ENCODE peak calls at places on chromosomes 1 and 21, in nine cellular contexts. K, O, S, D, Q, H, G, B and P are unnamed samples.
A peak's percentile ranks its signal among the peaks of the same experiment; 100 is the strongest.

GRCh38 chr1:201999625-202000238 is 10.7 kb upstream of the ELF3 start:
- DNase-seq in S (peak; percentile 53), B (peak; percentile 51), O (no peak), D (no peak), Q (no peak), K (peak; percentile 63), H (peak; percentile 47), G (peak; percentile 49), P (peak; percentile 43)

GRCh38 chr21:43923391-43923790 is 58.4 kb downstream of the AGPAT3 start:
- DNase-seq in D (no peak), K (no peak), O (no peak), S (peak; percentile 11), G (no peak), Q (no peak), H (peak; percentile 64), B (no peak), P (no peak)

GRCh38 chr21:35226302-35226701 is 177.2 kb upstream of the RUNX1 start:
- DNase-seq in D (no peak), B (peak; percentile 57), S (peak; percentile 75), K (no peak), G (no peak), H (no peak), O (peak; percentile 43), Q (no peak), P (no peak)

GRCh38 chr1:17119744-17120482 is 662 bp upstream of the PADI2 start:
- DNase-seq in S (no peak), K (no peak), Q (peak; percentile 70), D (no peak), G (no peak), H (no peak), B (no peak), O (no peak), P (no peak)

GRCh38 chr21:45634511-45635183 is 8.9 kb upstream of the PCBP3 start:
- DNase-seq in H (no peak), D (peak; percentile 7), B (peak; percentile 35), O (peak; percentile 65), G (no peak), S (peak; percentile 18), Q (no peak), K (no peak), P (no peak)

GRCh38 chr1:94349853-94350252 is 68.3 kb upstream of the ABCD3 start:
- DNase-seq in S (no peak), D (no peak), G (no peak), K (no peak), B (no peak), H (no peak), Q (no peak), O (no peak), P (no peak)

GRCh38 chr1:45411510-45411899 is 71.3 kb upstream of the MUTYH start:
- DNase-seq in G (no peak), B (no peak), K (no peak), S (no peak), H (no peak), D (no peak), O (no peak), Q (no peak), P (no peak)

GRCh38 chr1:17276568-17276967 is 27.7 kb downstream of the PADI3 start:
- DNase-seq in D (no peak), H (no peak), Q (peak; percentile 66), O (peak; percentile 70), K (no peak), G (no peak), B (peak; percentile 61), S (peak; percentile 30), P (peak; percentile 89)

GRCh38 chr21:36976882-36977651 is 10.6 kb upstream of the HLCS start:
- DNase-seq in O (peak; percentile 61), K (peak; percentile 72), H (peak; percentile 32), B (peak; percentile 87), D (no peak), S (peak; percentile 75), Q (no peak), G (peak; percentile 17), P (peak; percentile 54)

GRCh38 chr1:158285756-158286241 is 3.9 kb upstream of the CD1C start:
- DNase-seq in Q (peak; percentile 77), K (no peak), S (no peak), B (no peak), O (no peak), G (peak; percentile 35), H (no peak), D (peak; percentile 34), P (peak; percentile 5)

GRCh38 chr1:1959459-1959839 is 40.4 kb upstream of the TMEM52 start:
- DNase-seq in G (no peak), Q (no peak), K (no peak), S (no peak), H (no peak), B (no peak), D (no peak), O (no peak), P (no peak)

GRCh38 chr1:235151033-235151432 is 10.0 kb downstream of the RBM34 start:
- DNase-seq in G (no peak), O (no peak), K (no peak), H (no peak), Q (no peak), D (no peak), S (no peak), B (no peak), P (no peak)

GRCh38 chr21:45747802-45748445 is 104.4 kb downstream of the PCBP3 start:
- DNase-seq in B (peak; percentile 47), O (peak; percentile 35), S (peak; percentile 51), G (no peak), H (no peak), K (no peak), Q (no peak), D (no peak), P (peak; percentile 77)

DNA sequence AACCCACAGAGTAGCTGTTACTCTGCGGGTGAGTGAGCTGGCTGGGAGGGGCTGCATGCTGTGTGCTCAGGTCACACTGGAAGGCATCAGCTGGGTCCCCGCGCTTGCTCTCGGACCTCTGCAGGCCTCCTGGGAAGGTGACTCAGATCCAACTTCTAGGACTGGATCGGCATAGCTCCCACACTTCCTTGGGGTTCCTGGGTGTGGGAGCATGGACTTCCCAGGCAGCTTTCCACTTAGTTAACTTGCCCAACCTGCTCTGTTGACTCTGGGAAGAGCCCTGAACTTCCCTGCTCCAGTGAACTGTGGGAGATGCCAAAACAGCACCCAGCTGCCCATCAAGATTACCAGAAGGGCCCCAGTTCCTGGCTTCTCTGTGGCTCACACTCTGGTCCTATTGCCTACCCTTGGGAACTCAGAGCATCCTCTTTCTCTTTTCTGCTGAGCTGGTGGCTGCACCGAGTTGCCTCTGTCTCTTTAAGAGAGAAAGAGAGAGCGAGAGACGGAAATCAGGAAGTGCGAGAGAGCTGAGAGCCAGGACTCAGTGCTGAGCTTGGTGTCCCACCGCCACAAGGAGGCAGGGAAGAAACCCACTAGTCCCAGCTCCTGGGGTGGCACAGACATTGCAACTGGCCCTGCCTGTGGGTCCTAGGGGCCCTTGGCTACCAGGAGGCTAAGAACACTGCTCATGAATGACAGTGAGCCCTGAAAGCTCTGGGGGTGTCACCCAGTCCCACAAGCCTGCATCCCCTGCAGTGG is at the start of gene IKBKE:
- DNase-seq in G (peak; percentile 77), D (peak; percentile 75), B (peak; percentile 76), S (peak; percentile 73), K (peak; percentile 61), Q (peak; percentile 68), O (peak; percentile 58), H (peak; percentile 61), P (peak; percentile 69)
- TF ChIP-seq CTCF in G (peak; percentile 24), D (no peak), B (peak; percentile 56), S (peak; percentile 33), K (peak; percentile 33), Q (no peak), O (no peak), H (no peak), P (peak; percentile 36)

GRCh38 chr1:101302831-101303511 is 66.2 kb downstream of the S1PR1 start:
- DNase-seq in Q (no peak), B (peak; percentile 45), G (no peak), K (no peak), O (peak; percentile 15), S (peak; percentile 54), H (no peak), D (no peak), P (no peak)

GRCh38 chr1:101299166-101299565 is 62.3 kb downstream of the S1PR1 start:
- DNase-seq in K (no peak), H (no peak), Q (no peak), S (no peak), B (no peak), D (no peak), G (no peak), O (no peak), P (no peak)

GRCh38 chr1:101299710-101300109 is 62.9 kb downstream of the S1PR1 start:
- DNase-seq in G (no peak), K (no peak), D (no peak), S (no peak), Q (no peak), O (no peak), H (no peak), B (no peak), P (no peak)

GRCh38 chr1:101300916-101301315 is 64.1 kb downstream of the S1PR1 start:
- DNase-seq in D (no peak), S (no peak), B (no peak), H (no peak), Q (no peak), K (no peak), G (no peak), O (no peak), P (no peak)

DNA sequence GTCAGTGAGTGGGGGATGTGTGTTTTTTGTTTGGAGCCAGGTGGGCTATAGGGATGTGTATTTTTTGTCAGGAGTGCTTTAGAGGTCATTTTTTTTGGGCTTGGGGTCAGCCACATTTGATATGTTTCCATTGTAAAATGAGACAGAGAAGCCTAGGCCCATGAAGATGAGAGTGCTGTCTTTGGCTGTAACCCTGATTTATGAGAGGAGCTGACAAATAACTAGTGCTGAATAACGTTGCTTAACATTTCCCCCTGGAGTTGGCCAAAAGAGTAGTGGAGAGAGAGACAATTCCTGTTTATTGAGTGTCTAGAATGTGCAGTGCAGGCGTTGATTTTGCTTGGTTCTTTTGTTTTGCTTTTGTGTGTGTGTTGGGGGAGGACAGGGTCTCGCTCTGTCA is 64.6 kb downstream of the S1PR1 start:
- DNase-seq in S (no peak), G (no peak), B (no peak), K (no peak), O (no peak), H (no peak), Q (no peak), D (no peak), P (no peak)
- H3K4me3 ChIP-seq in S (no peak overlapping the region), G (no peak overlapping the region), B (no peak overlapping the region), K (no peak overlapping the region), O (no peak overlapping the region), H (no peak overlapping the region), Q (no peak overlapping the region), D (no peak overlapping the region), P (no peak overlapping the region)

DNA sequence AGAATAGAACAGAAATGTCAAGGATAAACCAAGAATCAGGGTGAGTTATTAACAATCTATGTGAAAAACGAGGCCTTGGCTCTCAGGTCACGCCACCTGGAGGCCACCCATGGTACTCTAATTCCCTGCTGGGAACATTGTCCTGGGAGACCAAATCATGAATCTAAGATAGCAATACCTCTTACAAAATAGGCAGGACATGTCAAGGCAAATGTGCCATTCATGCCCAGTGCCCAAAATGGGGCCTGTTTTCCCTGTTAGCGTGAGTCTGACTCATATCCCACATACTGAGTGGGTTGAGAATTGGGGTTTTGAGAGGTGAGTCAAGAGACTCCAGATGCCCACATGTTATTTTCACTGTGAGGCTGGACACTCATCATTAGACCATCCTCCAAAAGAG is 380.8 kb downstream of the HHIPL2 start:
- DNase-seq in D (peak; percentile 37), Q (no peak), H (peak; percentile 45), B (peak; percentile 72), K (peak; percentile 49), O (peak; percentile 92), S (peak; percentile 94), G (peak; percentile 24), P (peak; percentile 100)
- TF ChIP-seq CTCF in D (peak; percentile 62), Q (peak; percentile 64), H (no peak), B (peak; percentile 70), K (peak; percentile 41), O (peak; percentile 66), S (peak; percentile 49), G (peak; percentile 52), P (peak; percentile 88)

GRCh38 chr1:160370561-160371345 is 3.9 kb downstream of the NHLH1 start:
- DNase-seq in O (no peak), K (no peak), Q (no peak), B (no peak), G (no peak), H (no peak), D (no peak), S (no peak), P (no peak)
- H3K4me3 ChIP-seq in O (no peak overlapping the region), K (no peak overlapping the region), Q (no peak overlapping the region), B (no peak overlapping the region), G (no peak overlapping the region), H (no peak overlapping the region), D (no peak overlapping the region), S (no peak overlapping the region), P (no peak overlapping the region)